ENCODE peak calls at places on chromosomes 16 and 17, in four cellular contexts. One of them, this sample, is unnamed.

GRCh38 chr17:19000531-19001011 is 4.0 kb downstream of the FAM83G start:
- DNase-seq in Caki2: no peak
- DNase-seq in iPS DF 6.9: no peak
- DNase-seq in AG10803: peak; percentile 36
- DNase-seq in this sample: no peak

GRCh38 chr17:12512712-12513355 is 152.9 kb upstream of the MYOCD start:
- DNase-seq in AG10803: peak; percentile 57
- DNase-seq in Caki2: no peak
- DNase-seq in iPS DF 6.9: no peak
- DNase-seq in this sample: no peak

GRCh38 chr17:21090889-21091618 is 35.7 kb upstream of the DHRS7B start:
- DNase-seq in iPS DF 6.9: no peak
- DNase-seq in Caki2: no peak
- DNase-seq in AG10803: no peak
- DNase-seq in this sample: no peak

GRCh38 chr17:17693955-17694228 is 12.6 kb downstream of the RAI1 start:
- DNase-seq in iPS DF 6.9: no peak
- DNase-seq in AG10803: no peak
- DNase-seq in Caki2: no peak
- DNase-seq in this sample: no peak

GRCh38 chr17:8949061-8949622 is 16.4 kb downstream of the PIK3R5 start:
- DNase-seq in iPS DF 6.9: no peak
- DNase-seq in AG10803: no peak
- DNase-seq in Caki2: no peak
- DNase-seq in this sample: no peak

GRCh38 chr17:27284811-27285415 is 9.0 kb upstream of the WSB1 start:
- DNase-seq in Caki2: no peak
- DNase-seq in AG10803: no peak
- DNase-seq in iPS DF 6.9: no peak
- DNase-seq in this sample: no peak

GRCh38 chr17:19755821-19756510 is 7.9 kb upstream of the ALDH3A1 start:
- DNase-seq in iPS DF 6.9: no peak
- DNase-seq in AG10803: no peak
- DNase-seq in Caki2: no peak
- DNase-seq in this sample: no peak

GRCh38 chr17:27283057-27283456 is 10.9 kb upstream of the WSB1 start:
- DNase-seq in Caki2: no peak
- DNase-seq in iPS DF 6.9: no peak
- DNase-seq in AG10803: no peak
- DNase-seq in this sample: no peak

GRCh38 chr16:75593825-75594820 is 27.9 kb downstream of the GABARAPL2 start:
- DNase-seq in AG10803: peak; percentile 84
- DNase-seq in Caki2: peak; percentile 44
- DNase-seq in iPS DF 6.9: peak; percentile 67
- DNase-seq in this sample: peak; percentile 28

GRCh38 chr16:50627419-50627818 is 53.7 kb downstream of the SNX20 start:
- DNase-seq in Caki2: no peak
- DNase-seq in AG10803: peak; percentile 54
- DNase-seq in iPS DF 6.9: no peak
- DNase-seq in this sample: peak; percentile 55

GRCh38 chr17:3316836-3317235 is 18.7 kb upstream of the OR3A1 start:
- DNase-seq in Caki2: no peak
- DNase-seq in iPS DF 6.9: no peak
- DNase-seq in AG10803: no peak
- DNase-seq in this sample: no peak

GRCh38 chr17:58189436-58190146 is 2.9 kb upstream of the EPX start:
- DNase-seq in Caki2: peak; percentile 32
- DNase-seq in iPS DF 6.9: no peak
- DNase-seq in AG10803: peak; percentile 87
- DNase-seq in this sample: peak; percentile 64

GRCh38 chr16:51051671-51052070 is 99.4 kb downstream of the SALL1 start:
- DNase-seq in iPS DF 6.9: no peak
- DNase-seq in AG10803: no peak
- DNase-seq in Caki2: no peak
- DNase-seq in this sample: no peak